ENCODE peak calls at places on chromosomes 7 and 10, in eight cellular contexts. One of them, this sample, is unnamed.

GRCh38 chr10:44186150-44186549 is 198.7 kb downstream of the CXCL12 start:
- DNase-seq in glomerular endothelial cell: no peak
- DNase-seq in GM12891: no peak
- DNase-seq in activated CD4-positive, alpha-beta T cell treated with anti-CD3 and anti-CD28 coated beads for 1 hour: no peak
- DNase-seq in T-helper 2 cell: no peak
- DNase-seq in 8988T: no peak
- DNase-seq in stimulated activated CD8-positive, alpha-beta memory T cell treated with anti-CD3 and anti-CD28 coated beads, Interleukin-12 subunit alpha, Interleukin-12 subunit beta, amount 100 ng/mL, for 1 hour: no peak
- DNase-seq in fibroblast of villous mesenchyme: peak; percentile 56
- DNase-seq in this sample: no peak

GRCh38 chr7:42522227-42522991 is 285.4 kb upstream of the GLI3 start:
- DNase-seq in glomerular endothelial cell: no peak
- DNase-seq in GM12891: no peak
- DNase-seq in activated CD4-positive, alpha-beta T cell treated with anti-CD3 and anti-CD28 coated beads for 1 hour: no peak
- DNase-seq in T-helper 2 cell: no peak
- DNase-seq in 8988T: no peak
- DNase-seq in stimulated activated CD8-positive, alpha-beta memory T cell treated with anti-CD3 and anti-CD28 coated beads, Interleukin-12 subunit alpha, Interleukin-12 subunit beta, amount 100 ng/mL, for 1 hour: no peak
- DNase-seq in fibroblast of villous mesenchyme: peak; percentile 84
- DNase-seq in this sample: no peak

GRCh38 chr7:149525280-149525679 is 27.7 kb upstream of the ZNF746 start:
- DNase-seq in glomerular endothelial cell: no peak
- DNase-seq in GM12891: no peak
- DNase-seq in activated CD4-positive, alpha-beta T cell treated with anti-CD3 and anti-CD28 coated beads for 1 hour: no peak
- DNase-seq in T-helper 2 cell: no peak
- DNase-seq in 8988T: no peak
- DNase-seq in stimulated activated CD8-positive, alpha-beta memory T cell treated with anti-CD3 and anti-CD28 coated beads, Interleukin-12 subunit alpha, Interleukin-12 subunit beta, amount 100 ng/mL, for 1 hour: no peak
- DNase-seq in fibroblast of villous mesenchyme: peak; percentile 7
- DNase-seq in this sample: no peak

GRCh38 chr10:123640016-123640535 is 26.1 kb upstream of the GPR26 start:
- DNase-seq in glomerular endothelial cell: no peak
- DNase-seq in GM12891: no peak
- DNase-seq in activated CD4-positive, alpha-beta T cell treated with anti-CD3 and anti-CD28 coated beads for 1 hour: no peak
- DNase-seq in T-helper 2 cell: no peak
- DNase-seq in 8988T: no peak
- DNase-seq in stimulated activated CD8-positive, alpha-beta memory T cell treated with anti-CD3 and anti-CD28 coated beads, Interleukin-12 subunit alpha, Interleukin-12 subunit beta, amount 100 ng/mL, for 1 hour: no peak
- DNase-seq in fibroblast of villous mesenchyme: no peak
- DNase-seq in this sample: no peak

GRCh38 chr10:101021692-101022251 is 9.2 kb downstream of the PDZD7 start:
- DNase-seq in glomerular endothelial cell: no peak
- DNase-seq in GM12891: no peak
- DNase-seq in activated CD4-positive, alpha-beta T cell treated with anti-CD3 and anti-CD28 coated beads for 1 hour: no peak
- DNase-seq in T-helper 2 cell: no peak
- DNase-seq in 8988T: no peak
- DNase-seq in stimulated activated CD8-positive, alpha-beta memory T cell treated with anti-CD3 and anti-CD28 coated beads, Interleukin-12 subunit alpha, Interleukin-12 subunit beta, amount 100 ng/mL, for 1 hour: no peak
- DNase-seq in fibroblast of villous mesenchyme: no peak
- DNase-seq in this sample: no peak

GRCh38 chr10:96578633-96579032 is 8.2 kb downstream of the TM9SF3 start:
- DNase-seq in glomerular endothelial cell: no peak
- DNase-seq in GM12891: no peak
- DNase-seq in activated CD4-positive, alpha-beta T cell treated with anti-CD3 and anti-CD28 coated beads for 1 hour: no peak
- DNase-seq in T-helper 2 cell: no peak
- DNase-seq in 8988T: no peak
- DNase-seq in stimulated activated CD8-positive, alpha-beta memory T cell treated with anti-CD3 and anti-CD28 coated beads, Interleukin-12 subunit alpha, Interleukin-12 subunit beta, amount 100 ng/mL, for 1 hour: no peak
- DNase-seq in fibroblast of villous mesenchyme: no peak
- DNase-seq in this sample: no peak

GRCh38 chr10:119023553-119023868 is 6.0 kb upstream of the NANOS1 start:
- DNase-seq in glomerular endothelial cell: no peak
- DNase-seq in GM12891: no peak
- DNase-seq in activated CD4-positive, alpha-beta T cell treated with anti-CD3 and anti-CD28 coated beads for 1 hour: no peak
- DNase-seq in T-helper 2 cell: no peak
- DNase-seq in 8988T: no peak
- DNase-seq in stimulated activated CD8-positive, alpha-beta memory T cell treated with anti-CD3 and anti-CD28 coated beads, Interleukin-12 subunit alpha, Interleukin-12 subunit beta, amount 100 ng/mL, for 1 hour: no peak
- DNase-seq in fibroblast of villous mesenchyme: no peak
- DNase-seq in this sample: no peak

GRCh38 chr10:43249962-43250624 is 16.8 kb downstream of the RASGEF1A start:
- DNase-seq in glomerular endothelial cell: no peak
- DNase-seq in GM12891: no peak
- DNase-seq in activated CD4-positive, alpha-beta T cell treated with anti-CD3 and anti-CD28 coated beads for 1 hour: peak; percentile 7
- DNase-seq in T-helper 2 cell: no peak
- DNase-seq in 8988T: peak; percentile 43
- DNase-seq in stimulated activated CD8-positive, alpha-beta memory T cell treated with anti-CD3 and anti-CD28 coated beads, Interleukin-12 subunit alpha, Interleukin-12 subunit beta, amount 100 ng/mL, for 1 hour: no peak
- DNase-seq in fibroblast of villous mesenchyme: no peak
- DNase-seq in this sample: no peak

GRCh38 chr7:72343991-72344390 is 68.1 kb downstream of the CALN1 start:
- DNase-seq in glomerular endothelial cell: no peak
- DNase-seq in GM12891: no peak
- DNase-seq in activated CD4-positive, alpha-beta T cell treated with anti-CD3 and anti-CD28 coated beads for 1 hour: no peak
- DNase-seq in T-helper 2 cell: no peak
- DNase-seq in 8988T: no peak
- DNase-seq in stimulated activated CD8-positive, alpha-beta memory T cell treated with anti-CD3 and anti-CD28 coated beads, Interleukin-12 subunit alpha, Interleukin-12 subunit beta, amount 100 ng/mL, for 1 hour: no peak
- DNase-seq in fibroblast of villous mesenchyme: no peak
- DNase-seq in this sample: no peak

This sample was measured in pulmonary artery endothelial cell.